ENCODE peak calls at places on chromosomes 13 and 19, in six cellular contexts. I, V, X, T, K and A are unnamed samples.

GRCh38 chr19:19217110-19217509 is 5.4 kb downstream of the NCAN start:
- DNase-seq in I (no peak), V (peak), X (peak), T (no peak), K (peak), A (no peak)

GRCh38 chr13:74767031-74767430 is 632.8 kb upstream of the KLF12 start:
- DNase-seq in I (no peak), V (peak), X (peak), T (no peak), K (no peak), A (no peak)

GRCh38 chr19:50358483-50359431 is 6.7 kb downstream of the NAPSA start:
- DNase-seq in I (peak), V (peak), X (no peak), T (no peak), K (no peak), A (peak)

GRCh38 chr13:113143466-113144254 is 14.8 kb upstream of the PROZ start:
- DNase-seq in I (no peak), V (no peak), X (no peak), T (no peak), K (no peak), A (no peak)

GRCh38 chr13:31761951-31762350 is 22.6 kb downstream of the RXFP2 start:
- DNase-seq in I (no peak), V (peak), X (peak), T (no peak), K (no peak), A (no peak)

GRCh38 chr19:38210458-38210987 is 13.5 kb downstream of the DPF1 start:
- DNase-seq in I (peak), V (no peak), X (no peak), T (peak), K (no peak), A (peak)

GRCh38 chr13:63308585-63308984 is 1892.9 kb upstream of the PCDH20 start:
- DNase-seq in I (no peak), V (no peak), X (no peak), T (no peak), K (no peak), A (no peak)

GRCh38 chr19:752652-753517 is 2.0 kb downstream of the MISP start:
- DNase-seq in I (no peak), V (peak), X (peak), T (no peak), K (peak), A (peak)

GRCh38 chr19:52658595-52658994 is 20.4 kb upstream of the ZNF83 start:
- DNase-seq in I (no peak), V (no peak), X (no peak), T (no peak), K (no peak), A (no peak)

GRCh38 chr19:5991244-5991838 is 13.4 kb upstream of the RANBP3 start:
- DNase-seq in I (no peak), V (no peak), X (no peak), T (no peak), K (no peak), A (no peak)

GRCh38 chr19:29550896-29551295 is 25.1 kb downstream of the VSTM2B start:
- DNase-seq in I (peak), V (no peak), X (no peak), T (no peak), K (no peak), A (no peak)

GRCh38 chr13:105957769-105958438 is 577.6 kb downstream of the EFNB2 start:
- DNase-seq in I (no peak), V (no peak), X (no peak), T (no peak), K (no peak), A (no peak)

GRCh38 chr19:50794074-50794777 is 4.0 kb downstream of the ACP4 start:
- DNase-seq in I (no peak), V (no peak), X (no peak), T (no peak), K (peak), A (peak)

GRCh38 chr13:64453831-64454230 is 2776.3 kb downstream of the PCDH9 start:
- DNase-seq in I (no peak), V (peak), X (no peak), T (peak), K (no peak), A (no peak)

GRCh38 chr19:18362934-18363542 is 22.6 kb downstream of the PGPEP1 start:
- DNase-seq in I (no peak), V (no peak), X (no peak), T (no peak), K (peak), A (peak)

GRCh38 chr13:41075034-41075433 is 13.7 kb downstream of the WBP4 start:
- DNase-seq in I (no peak), V (peak), X (no peak), T (peak), K (peak), A (no peak)

GRCh38 chr13:79770056-79770455 is 289.1 kb downstream of the NDFIP2 start:
- DNase-seq in I (no peak), V (no peak), X (no peak), T (no peak), K (no peak), A (no peak)

GRCh38 chr13:66162470-66162869 is 1067.7 kb downstream of the PCDH9 start:
- DNase-seq in I (no peak), V (no peak), X (no peak), T (no peak), K (no peak), A (no peak)

GRCh38 chr19:47886010-47886559 is at the start of gene SULT2A1:
- DNase-seq in I (no peak), V (no peak), X (no peak), T (no peak), K (no peak), A (no peak)

GRCh38 chr13:77563110-77563509 is 27.6 kb downstream of the SCEL start:
- DNase-seq in I (no peak), V (peak), X (no peak), T (peak), K (no peak), A (no peak)

GRCh38 chr19:1063030-1063908 is 3.7 kb upstream of the ARHGAP45 start:
- DNase-seq in I (peak), V (no peak), X (peak), T (no peak), K (peak), A (peak)

GRCh38 chr19:14477417-14478112 is 2.4 kb upstream of the PTGER1 start:
- DNase-seq in I (no peak), V (no peak), X (no peak), T (no peak), K (no peak), A (no peak)

GRCh38 chr13:30690282-30691188 is 44.8 kb upstream of the ALOX5AP start:
- DNase-seq in I (peak), V (peak), X (peak), T (no peak), K (peak), A (peak)

GRCh38 chr13:79194272-79194671 is 211.8 kb downstream of the RBM26 start:
- DNase-seq in I (no peak), V (no peak), X (no peak), T (no peak), K (no peak), A (no peak)

GRCh38 chr13:112885242-112885781 is 83.7 kb upstream of the MCF2L start:
- DNase-seq in I (no peak), V (no peak), X (no peak), T (no peak), K (no peak), A (no peak)

GRCh38 chr19:51692065-51692915 is 840 bp upstream of the SPACA6 start:
- DNase-seq in I (no peak), V (no peak), X (no peak), T (no peak), K (no peak), A (no peak)

GRCh38 chr13:51113969-51114368 is 2.9 kb upstream of the C13orf42 start:
- DNase-seq in I (no peak), V (no peak), X (no peak), T (no peak), K (no peak), A (no peak)

GRCh38 chr13:41668130-41668757 is 210.9 kb downstream of the RGCC start:
- DNase-seq in I (no peak), V (peak), X (peak), T (peak), K (peak), A (peak)

GRCh38 chr19:56137405-56137804 is 3.7 kb upstream of the ZNF444 start:
- DNase-seq in I (no peak), V (no peak), X (no peak), T (no peak), K (peak), A (peak)

GRCh38 chr13:85798999-85799646 is at the start of gene SLITRK6:
- DNase-seq in I (no peak), V (no peak), X (peak), T (peak), K (peak), A (peak)

GRCh38 chr19:1113278-1113985 is 9.6 kb downstream of the GPX4 start:
- DNase-seq in I (peak), V (peak), X (peak), T (peak), K (peak), A (peak)

GRCh38 chr19:33066543-33066942 is 1.9 kb upstream of the RHPN2 start:
- DNase-seq in I (no peak), V (no peak), X (no peak), T (no peak), K (no peak), A (no peak)

GRCh38 chr13:93080166-93080565 is 146.4 kb upstream of the GPC6 start:
- DNase-seq in I (no peak), V (no peak), X (no peak), T (no peak), K (no peak), A (no peak)

GRCh38 chr19:50693064-50693975 is 26.3 kb downstream of the SHANK1 start:
- DNase-seq in I (no peak), V (no peak), X (no peak), T (no peak), K (no peak), A (no peak)

GRCh38 chr13:43005460-43006236 is 13.6 kb upstream of the EPSTI1 start:
- DNase-seq in I (no peak), V (peak), X (no peak), T (peak), K (no peak), A (no peak)

GRCh38 chr19:29260477-29261317 is 47.7 kb upstream of the UQCRFS1 start:
- DNase-seq in I (no peak), V (peak), X (no peak), T (peak), K (peak), A (peak)

GRCh38 chr19:45874620-45874966 is 10.5 kb downstream of the FOXA3 start:
- DNase-seq in I (no peak), V (no peak), X (no peak), T (no peak), K (no peak), A (no peak)

GRCh38 chr13:33017410-33017929 is 1.2 kb downstream of the KL start:
- DNase-seq in I (no peak), V (peak), X (no peak), T (peak), K (peak), A (peak)

DNA sequence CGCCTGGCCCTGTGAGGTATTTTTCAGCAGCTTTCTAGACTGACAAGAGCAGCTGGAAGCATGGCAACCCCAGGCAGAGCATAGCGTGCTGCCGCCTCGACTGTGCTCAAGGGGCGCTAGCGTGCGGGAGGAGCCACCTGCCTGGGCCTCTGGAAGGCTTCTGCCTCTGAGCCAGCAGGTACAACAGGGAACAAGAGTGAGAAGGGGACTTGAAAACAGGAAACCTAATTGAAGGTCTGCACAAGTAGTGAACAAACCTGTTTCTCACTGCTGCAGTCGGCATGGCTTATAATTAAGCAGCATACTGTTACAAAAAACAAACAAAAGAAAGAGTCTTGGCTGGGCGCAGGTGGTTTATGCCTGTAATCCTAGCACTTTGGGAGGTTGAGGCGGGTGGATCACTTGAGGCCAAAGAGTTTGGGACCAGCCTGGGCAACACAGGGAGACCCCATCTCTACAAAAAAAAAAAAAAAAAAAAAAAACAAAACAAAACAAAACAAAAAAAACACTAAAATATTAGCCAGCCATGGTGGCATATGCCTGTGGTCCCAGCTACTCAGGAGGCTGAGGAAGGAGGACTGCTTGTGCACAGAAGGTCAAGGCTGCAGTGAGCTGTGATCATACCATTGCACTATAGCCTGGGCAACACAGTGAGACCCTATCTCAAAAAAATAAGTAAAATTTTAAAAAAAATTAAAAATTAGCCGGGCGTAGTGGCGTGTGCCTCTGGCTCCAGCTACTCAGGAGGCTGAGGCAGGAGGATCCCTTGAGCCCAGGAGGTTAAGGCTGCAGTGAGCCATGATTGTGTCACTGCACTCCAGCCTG is 12.6 kb upstream of the GARRE1 start:
- DNase-seq in I (no peak), V (no peak), X (no peak), T (peak), K (peak), A (peak)
- TF ChIP-seq CTCF in I (no peak), V (peak), X (peak), T (peak), K (peak), A (peak)

DNA sequence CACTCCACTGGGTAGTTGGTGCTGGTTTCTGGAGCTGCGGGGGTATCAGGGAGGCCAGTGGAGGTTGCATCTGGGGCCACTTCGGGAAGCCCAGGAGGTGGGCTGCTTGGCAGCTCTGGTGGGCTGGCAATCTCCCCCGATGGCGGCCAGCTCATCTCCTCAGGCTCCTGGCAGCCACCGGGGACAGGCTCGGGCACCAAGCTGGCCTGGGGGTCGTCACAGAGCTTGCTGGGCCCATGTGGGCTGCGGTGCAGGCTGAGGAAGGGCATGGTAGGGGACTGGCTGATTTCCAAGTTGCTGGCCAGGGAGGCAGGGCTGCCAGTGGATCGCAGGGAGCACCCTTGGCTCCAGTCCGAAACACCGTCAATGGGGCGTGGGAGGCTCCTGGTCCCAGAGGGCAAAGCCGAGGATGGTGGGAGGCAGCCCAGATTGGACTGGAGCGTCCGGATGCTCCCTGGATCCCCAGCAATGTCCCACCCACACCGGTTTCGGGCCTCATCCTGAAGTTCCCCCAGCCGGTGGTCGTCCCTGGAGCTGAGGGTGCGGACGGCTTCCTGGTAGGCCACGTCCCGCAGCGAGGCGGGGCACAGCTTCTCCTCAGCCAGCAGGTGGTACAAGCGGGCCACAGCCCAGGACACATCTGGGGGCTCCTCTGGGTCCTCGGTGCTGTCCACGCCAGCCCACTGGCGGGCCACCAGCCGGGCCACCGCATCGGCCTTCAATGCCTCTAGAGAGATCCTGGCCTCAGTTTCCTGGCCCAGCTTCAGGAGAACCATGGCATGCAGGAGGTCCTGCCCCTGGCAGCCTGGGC is 13.8 kb downstream of the TICAM1 start:
- DNase-seq in I (no peak), V (no peak), X (no peak), T (no peak), K (no peak), A (no peak)
- TF ChIP-seq CTCF in I (no peak), V (no peak), X (peak), T (no peak), K (no peak), A (no peak)

DNA sequence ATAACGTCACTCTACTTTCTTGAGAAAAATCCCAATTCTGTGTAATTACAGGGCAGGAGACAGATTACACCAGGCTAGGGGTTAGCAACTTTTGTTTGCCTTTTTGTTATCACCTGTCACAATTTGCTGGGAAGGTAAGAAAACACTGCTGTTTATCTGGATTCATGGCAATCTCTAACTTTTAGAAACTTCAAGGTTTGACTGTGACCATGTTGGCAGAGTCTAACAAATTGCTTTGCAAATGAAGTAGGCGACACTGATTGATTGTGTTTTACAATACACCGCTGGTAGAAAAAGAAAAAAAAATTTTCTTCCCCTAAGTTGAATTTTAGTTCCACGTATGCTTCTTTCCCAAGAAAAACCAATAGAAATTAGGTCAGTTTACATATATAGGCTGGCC is 10.4 kb upstream of the PDX1 start:
- DNase-seq in I (no peak), V (no peak), X (no peak), T (no peak), K (no peak), A (no peak)
- TF ChIP-seq CTCF in I (no peak), V (no peak), X (no peak), T (no peak), K (no peak), A (no peak)

GRCh38 chr13:39618546-39618945 is 15.6 kb upstream of the LHFPL6 start:
- DNase-seq in I (no peak), V (no peak), X (no peak), T (no peak), K (no peak), A (no peak)

GRCh38 chr13:39612023-39612637 is 9.1 kb upstream of the LHFPL6 start:
- DNase-seq in I (no peak), V (peak), X (peak), T (peak), K (peak), A (peak)

DNA sequence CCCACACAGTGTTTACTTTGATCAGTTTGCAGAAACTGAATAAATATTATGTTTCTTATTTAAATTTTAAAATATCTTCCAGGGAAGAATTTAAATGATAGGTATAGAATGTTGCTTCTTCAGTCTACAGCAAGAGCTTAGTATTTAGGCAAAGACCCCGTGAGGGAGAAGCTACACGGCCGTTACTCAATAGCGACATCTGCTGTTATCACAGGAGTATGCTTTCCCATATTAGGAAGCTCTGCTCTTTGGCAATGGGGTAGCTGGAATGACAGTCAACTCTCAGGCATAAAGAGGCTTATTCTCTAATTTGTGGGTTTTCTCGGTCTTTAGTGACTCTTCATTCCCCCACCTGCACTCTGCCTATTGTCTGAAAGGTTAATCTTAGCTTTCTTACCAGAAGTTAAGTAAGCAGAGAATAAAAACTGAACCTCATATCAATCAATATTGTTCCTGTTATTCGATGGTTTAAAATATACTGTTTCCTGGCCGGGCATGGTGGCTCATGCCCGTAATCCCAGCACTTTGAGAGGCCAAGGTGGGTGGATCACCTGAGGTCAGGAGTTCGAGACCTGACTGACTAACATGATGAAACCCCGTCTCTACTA is 13.2 kb upstream of the LHFPL6 start:
- DNase-seq in I (no peak), V (peak), X (peak), T (peak), K (peak), A (peak)
- TF ChIP-seq CTCF in I (peak), V (peak), X (peak), T (peak), K (peak), A (peak)